ENCODE peak calls at places on chromosomes 4 and X, in five cellular contexts. One of them, this sample, is unnamed.

GRCh38 chr4:6225469-6225868 is 25.1 kb upstream of the JAKMIP1 start:
- DNase-seq in lower leg skin: peak; percentile 70
- DNase-seq in NK-92 treated with Interleukin-12 subunit alpha and Interleukin-12 subunit beta, amount 100 ng/mL, for 24 hours: no peak
- DNase-seq in GM13976: no peak
- DNase-seq in GM12892: no peak
- DNase-seq in this sample: no peak

GRCh38 chr4:85964298-85964697 is 395.6 kb downstream of the MAPK10 start:
- DNase-seq in lower leg skin: no peak
- DNase-seq in NK-92 treated with Interleukin-12 subunit alpha and Interleukin-12 subunit beta, amount 100 ng/mL, for 24 hours: no peak
- DNase-seq in GM13976: no peak
- DNase-seq in GM12892: no peak
- DNase-seq in this sample: no peak

GRCh38 chr4:89056292-89056952 is 563 bp downstream of the FAM13A start:
- DNase-seq in lower leg skin: no peak
- DNase-seq in NK-92 treated with Interleukin-12 subunit alpha and Interleukin-12 subunit beta, amount 100 ng/mL, for 24 hours: no peak
- DNase-seq in GM13976: no peak
- DNase-seq in GM12892: no peak
- DNase-seq in this sample: no peak

GRCh38 chrX:108299101-108299591 is 139.1 kb downstream of the COL4A6 start:
- DNase-seq in lower leg skin: no peak
- DNase-seq in NK-92 treated with Interleukin-12 subunit alpha and Interleukin-12 subunit beta, amount 100 ng/mL, for 24 hours: no peak
- DNase-seq in GM13976: no peak
- DNase-seq in GM12892: no peak
- DNase-seq in this sample: peak; percentile 9

GRCh38 chrX:69130448-69130847 is 34.8 kb downstream of the PJA1 start:
- DNase-seq in lower leg skin: no peak
- DNase-seq in NK-92 treated with Interleukin-12 subunit alpha and Interleukin-12 subunit beta, amount 100 ng/mL, for 24 hours: no peak
- DNase-seq in GM13976: no peak
- DNase-seq in GM12892: no peak
- DNase-seq in this sample: no peak

GRCh38 chr4:127632420-127633403 is at the start of gene INTU:
- DNase-seq in lower leg skin: peak; percentile 97
- DNase-seq in NK-92 treated with Interleukin-12 subunit alpha and Interleukin-12 subunit beta, amount 100 ng/mL, for 24 hours: no peak
- DNase-seq in GM13976: peak; percentile 45
- DNase-seq in GM12892: no peak
- DNase-seq in this sample: peak; percentile 97

GRCh38 chr4:82851902-82852750 is 38.8 kb downstream of the SEC31A start:
- DNase-seq in lower leg skin: no peak
- DNase-seq in NK-92 treated with Interleukin-12 subunit alpha and Interleukin-12 subunit beta, amount 100 ng/mL, for 24 hours: no peak
- DNase-seq in GM13976: peak; percentile 15
- DNase-seq in GM12892: no peak
- DNase-seq in this sample: no peak

GRCh38 chr4:5812506-5813229 is 80.2 kb downstream of the CRMP1 start:
- DNase-seq in lower leg skin: no peak
- DNase-seq in NK-92 treated with Interleukin-12 subunit alpha and Interleukin-12 subunit beta, amount 100 ng/mL, for 24 hours: no peak
- DNase-seq in GM13976: peak; percentile 76
- DNase-seq in GM12892: peak; percentile 54
- DNase-seq in this sample: peak; percentile 21

GRCh38 chr4:166091146-166091545 is 218.1 kb downstream of the TLL1 start:
- DNase-seq in lower leg skin: no peak
- DNase-seq in NK-92 treated with Interleukin-12 subunit alpha and Interleukin-12 subunit beta, amount 100 ng/mL, for 24 hours: no peak
- DNase-seq in GM13976: no peak
- DNase-seq in GM12892: no peak
- DNase-seq in this sample: no peak

GRCh38 chrX:17078031-17078730 is 131.7 kb downstream of the REPS2 start:
- DNase-seq in lower leg skin: no peak
- DNase-seq in NK-92 treated with Interleukin-12 subunit alpha and Interleukin-12 subunit beta, amount 100 ng/mL, for 24 hours: no peak
- DNase-seq in GM13976: no peak
- DNase-seq in GM12892: no peak
- DNase-seq in this sample: peak; percentile 10

GRCh38 chr4:119050501-119051090 is 85.0 kb upstream of the MYOZ2 start:
- DNase-seq in lower leg skin: no peak
- DNase-seq in NK-92 treated with Interleukin-12 subunit alpha and Interleukin-12 subunit beta, amount 100 ng/mL, for 24 hours: no peak
- DNase-seq in GM13976: no peak
- DNase-seq in GM12892: no peak
- DNase-seq in this sample: no peak

GRCh38 chr4:110663206-110663605 is 40.3 kb upstream of the PITX2 start:
- DNase-seq in lower leg skin: no peak
- DNase-seq in NK-92 treated with Interleukin-12 subunit alpha and Interleukin-12 subunit beta, amount 100 ng/mL, for 24 hours: no peak
- DNase-seq in GM13976: no peak
- DNase-seq in GM12892: no peak
- DNase-seq in this sample: no peak

GRCh38 chr4:53586121-53586816 is 5.0 kb downstream of the LNX1 start:
- DNase-seq in lower leg skin: no peak
- DNase-seq in NK-92 treated with Interleukin-12 subunit alpha and Interleukin-12 subunit beta, amount 100 ng/mL, for 24 hours: no peak
- DNase-seq in GM13976: no peak
- DNase-seq in GM12892: no peak
- DNase-seq in this sample: no peak

GRCh38 chr4:116585240-116585639 is 500.1 kb downstream of the TRAM1L1 start:
- DNase-seq in lower leg skin: no peak
- DNase-seq in NK-92 treated with Interleukin-12 subunit alpha and Interleukin-12 subunit beta, amount 100 ng/mL, for 24 hours: no peak
- DNase-seq in GM13976: no peak
- DNase-seq in GM12892: no peak
- DNase-seq in this sample: no peak

GRCh38 chrX:124440674-124441073 is 94.3 kb downstream of the SH2D1A start:
- DNase-seq in lower leg skin: no peak
- DNase-seq in NK-92 treated with Interleukin-12 subunit alpha and Interleukin-12 subunit beta, amount 100 ng/mL, for 24 hours: no peak
- DNase-seq in GM13976: no peak
- DNase-seq in GM12892: no peak
- DNase-seq in this sample: no peak

GRCh38 chr4:125097729-125098128 is 217.0 kb upstream of the FAT4 start:
- DNase-seq in lower leg skin: no peak
- DNase-seq in NK-92 treated with Interleukin-12 subunit alpha and Interleukin-12 subunit beta, amount 100 ng/mL, for 24 hours: no peak
- DNase-seq in GM13976: no peak
- DNase-seq in GM12892: no peak
- DNase-seq in this sample: no peak

GRCh38 chrX:129534816-129535578 is 5.1 kb upstream of the OCRL start:
- DNase-seq in lower leg skin: no peak
- DNase-seq in NK-92 treated with Interleukin-12 subunit alpha and Interleukin-12 subunit beta, amount 100 ng/mL, for 24 hours: no peak
- DNase-seq in GM13976: no peak
- DNase-seq in GM12892: no peak
- DNase-seq in this sample: no peak

This sample was measured in kidney epithelial cell.